ENCODE peak calls at places on chromosomes 16 and 17, in eight cellular contexts. W is caudate nucleus, C is AG08396, O is upper lobe of right lung, K is GM03348, L is aorta, I is AG20443, G is RPMI8226. U is an unnamed sample.

GRCh38 chr16:12700161-12700560 is 103.5 kb downstream of the CPPED1 start:
- DNase-seq in I (no peak), W (no peak), G (no peak), K (no peak), C (no peak), O (no peak), L (no peak), U (no peak)

GRCh38 chr17:30243002-30243401 is 7.5 kb upstream of the SLC6A4 start:
- DNase-seq in C (no peak), G (no peak), O (no peak), I (no peak), W (no peak), L (no peak), K (no peak), U (no peak)

GRCh38 chr17:42050360-42051012 is at the start of gene C17orf113:
- DNase-seq in W (peak), L (peak), I (peak), G (peak), C (peak), K (peak), O (peak), U (no peak)

GRCh38 chr17:36600936-36601302 is 464 bp upstream of the MRM1 start:
- DNase-seq in W (no peak), K (no peak), G (no peak), O (no peak), I (no peak), C (no peak), L (no peak), U (no peak)

GRCh38 chr17:56988901-56989572 is 11.1 kb downstream of the SCPEP1 start:
- DNase-seq in G (no peak), C (no peak), L (no peak), O (no peak), K (no peak), W (no peak), I (no peak), U (no peak)

GRCh38 chr17:3693099-3693498 is 2.9 kb downstream of the P2RX5 start:
- DNase-seq in L (no peak), O (no peak), I (no peak), K (no peak), G (no peak), C (no peak), W (no peak), U (no peak)

GRCh38 chr17:17913695-17914332 is 58.4 kb downstream of the TOM1L2 start:
- DNase-seq in L (peak), K (peak), G (peak), O (peak), C (peak), W (no peak), I (peak), U (no peak)

GRCh38 chr16:13961099-13961811 is 41.3 kb downstream of the ERCC4 start:
- DNase-seq in G (peak), W (no peak), I (no peak), L (no peak), O (no peak), K (no peak), C (no peak), U (no peak)

GRCh38 chr17:42660692-42661345 is 1.7 kb downstream of the TUBG2 start:
- DNase-seq in L (no peak), G (no peak), C (peak), O (no peak), K (peak), I (peak), W (no peak), U (no peak)

GRCh38 chr16:72501739-72502653 is 330.0 kb upstream of the PMFBP1 start:
- DNase-seq in C (peak), L (no peak), W (peak), I (peak), K (peak), G (peak), O (no peak), U (no peak)

GRCh38 chr17:82213251-82214011 is 789 bp upstream of the CCDC57 start:
- DNase-seq in C (peak), L (peak), O (peak), I (peak), W (peak), G (no peak), K (peak), U (no peak)

GRCh38 chr17:41733348-41734138 is 900 bp downstream of the HAP1 start:
- DNase-seq in G (no peak), L (no peak), W (no peak), O (no peak), K (no peak), I (no peak), C (no peak), U (no peak)

GRCh38 chr17:8409966-8410881 is 12.6 kb upstream of the RNF222 start:
- DNase-seq in I (peak), L (peak), O (peak), G (peak), K (peak), C (peak), W (peak), U (peak)

GRCh38 chr16:79629003-79629402 is 28.5 kb upstream of the MAF start:
- DNase-seq in O (no peak), G (no peak), I (no peak), C (no peak), L (no peak), W (no peak), K (no peak), U (no peak)

GRCh38 chr16:1960665-1961630 is 1.6 kb downstream of the NDUFB10 start:
- DNase-seq in O (no peak), G (peak), C (no peak), L (no peak), W (no peak), K (no peak), I (no peak), U (no peak)

GRCh38 chr17:4583206-4583605 is 1.1 kb upstream of the SMTNL2 start:
- DNase-seq in I (no peak), C (no peak), K (no peak), G (no peak), O (peak), L (no peak), W (no peak), U (no peak)

GRCh38 chr16:67100569-67101300 is 9.0 kb upstream of the PHAF1 start:
- DNase-seq in C (no peak), K (peak), L (no peak), I (peak), G (no peak), W (no peak), O (no peak), U (no peak)

GRCh38 chr16:83441523-83441922 is 366.3 kb upstream of the HSBP1 start:
- DNase-seq in G (no peak), O (no peak), K (peak), C (no peak), L (no peak), I (peak), W (no peak), U (no peak)

GRCh38 chr16:16084874-16085273 is 135.5 kb downstream of the ABCC1 start:
- DNase-seq in G (no peak), O (no peak), K (no peak), C (no peak), I (no peak), L (no peak), W (no peak), U (no peak)

GRCh38 chr16:82761236-82761635 is 134.5 kb downstream of the CDH13 start:
- DNase-seq in O (no peak), G (no peak), K (peak), I (peak), W (no peak), C (peak), L (peak), U (no peak)

GRCh38 chr16:4752351-4753100 is 14.4 kb downstream of the ZNF500 start:
- DNase-seq in W (no peak), O (no peak), L (no peak), G (no peak), K (no peak), I (no peak), C (no peak), U (no peak)

GRCh38 chr17:48002920-48003685 is 32.2 kb downstream of the CDK5RAP3 start:
- DNase-seq in O (no peak), W (peak), L (no peak), C (no peak), G (no peak), I (no peak), K (no peak), U (no peak)

GRCh38 chr16:75113046-75113491 is 3.5 kb downstream of the LDHD start:
- DNase-seq in O (peak), K (peak), I (peak), G (no peak), W (no peak), C (no peak), L (no peak), U (no peak)

GRCh38 chr17:55458977-55459376 is 37.3 kb upstream of the MMD start:
- DNase-seq in C (peak), G (no peak), I (peak), O (no peak), K (peak), W (no peak), L (no peak), U (no peak)

GRCh38 chr17:79658811-79659207 is 48.0 kb upstream of the RBFOX3 start:
- DNase-seq in K (no peak), O (no peak), L (peak), W (no peak), I (peak), G (peak), C (peak), U (no peak)

GRCh38 chr17:27596571-27597187 is 34.3 kb upstream of the LGALS9 start:
- DNase-seq in K (no peak), I (no peak), W (no peak), L (no peak), C (no peak), O (no peak), G (no peak), U (no peak)

GRCh38 chr17:17897442-17897841 is 60.7 kb upstream of the SREBF1 start:
- DNase-seq in L (no peak), I (no peak), C (no peak), W (no peak), O (no peak), G (peak), K (no peak), U (no peak)

GRCh38 chr16:68078726-68079615 is 6.2 kb upstream of the NFATC3 start:
- DNase-seq in L (no peak), O (no peak), C (no peak), W (no peak), K (no peak), I (no peak), G (no peak), U (no peak)

GRCh38 chr16:1950559-1950958 is 3.9 kb downstream of the RPL3L start:
- DNase-seq in C (no peak), I (no peak), K (no peak), W (no peak), O (no peak), L (peak), G (no peak), U (no peak)

GRCh38 chr17:68584904-68585303 is 16.3 kb downstream of the FAM20A start:
- DNase-seq in I (no peak), C (no peak), L (no peak), O (no peak), G (no peak), K (no peak), W (no peak), U (no peak)

GRCh38 chr17:65545708-65546523 is 15.5 kb downstream of the AXIN2 start:
- DNase-seq in O (no peak), C (no peak), L (peak), W (no peak), I (no peak), K (no peak), G (no peak), U (no peak)

GRCh38 chr17:82301916-82302497 is 15.4 kb downstream of the CD7 start:
- DNase-seq in G (no peak), K (no peak), W (no peak), I (no peak), C (no peak), O (peak), L (no peak), U (no peak)

GRCh38 chr17:17227608-17228520 is 9.1 kb downstream of the FLCN start:
- DNase-seq in G (no peak), W (no peak), C (no peak), K (no peak), I (no peak), L (peak), O (no peak), U (no peak)

GRCh38 chr16:73057369-73058210 is 9.7 kb upstream of the ZFHX3 start:
- DNase-seq in K (peak), C (no peak), W (no peak), O (peak), G (peak), L (no peak), I (peak), U (no peak)

GRCh38 chr16:88630433-88630832 is 7.9 kb upstream of the IL17C start:
- DNase-seq in W (no peak), C (no peak), G (no peak), I (no peak), O (no peak), L (no peak), K (no peak), U (no peak)

GRCh38 chr17:79305376-79305775 is 230.8 kb downstream of the ENGASE start:
- DNase-seq in I (no peak), O (no peak), K (no peak), C (no peak), W (no peak), G (no peak), L (no peak), U (no peak)

U was measured in NCI-H1048.